ENCODE peak calls at places on chromosomes 2 and 18, in five cellular contexts. K is tibial nerve, T is stomach, C is endothelial cell of umbilical vein, P is Peyer's patch. U is an unnamed sample.

GRCh38 chr2:159035790-159036411 is 67.5 kb downstream of the TANC1 start:
- DNase-seq in K (no peak), T (peak; percentile 32), C (peak; percentile 46), P (no peak), U (no peak)

GRCh38 chr2:229784791-229785190 is 70.4 kb upstream of the DNER start:
- DNase-seq in K (no peak), T (no peak), C (no peak), P (no peak), U (no peak)

GRCh38 chr2:61645911-61646310 is 107.8 kb upstream of the XPO1 start:
- DNase-seq in K (no peak), T (no peak), C (no peak), P (no peak), U (no peak)

GRCh38 chr18:10559566-10560456 is 34.0 kb downstream of the NAPG start:
- DNase-seq in K (no peak), T (no peak), C (peak; percentile 33), P (no peak), U (no peak)

GRCh38 chr18:48295586-48296311 is 113.4 kb downstream of the ZBTB7C start:
- DNase-seq in K (no peak), T (no peak), C (no peak), P (no peak), U (no peak)

GRCh38 chr2:24360963-24361330 is 611 bp upstream of the ITSN2 start:
- DNase-seq in K (no peak), T (no peak), C (no peak), P (peak; percentile 56), U (no peak)

GRCh38 chr18:46891742-46892214 is 25.5 kb downstream of the PIAS2 start:
- DNase-seq in K (no peak), T (no peak), C (no peak), P (no peak), U (no peak)

GRCh38 chr2:230330725-230331124 is 3.7 kb downstream of the SP140L start:
- DNase-seq in K (no peak), T (no peak), C (no peak), P (no peak), U (no peak)

GRCh38 chr2:162925595-162925994 is 87.0 kb upstream of the KCNH7 start:
- DNase-seq in K (no peak), T (no peak), C (no peak), P (no peak), U (no peak)

GRCh38 chr2:14197293-14197692 is 435.2 kb upstream of the LRATD1 start:
- DNase-seq in K (no peak), T (no peak), C (no peak), P (no peak), U (no peak)

GRCh38 chr2:129320288-129320687 is 659.2 kb upstream of the RAB6C start:
- DNase-seq in K (no peak), T (no peak), C (no peak), P (no peak), U (no peak)

GRCh38 chr2:129314120-129314519 is 665.3 kb upstream of the RAB6C start:
- DNase-seq in K (no peak), T (no peak), C (no peak), P (no peak), U (no peak)

GRCh38 chr2:129318581-129319421 is 660.7 kb upstream of the RAB6C start:
- DNase-seq in K (no peak), T (no peak), C (no peak), P (no peak), U (no peak)

GRCh38 chr2:129324349-129324748 is 655.1 kb upstream of the RAB6C start:
- DNase-seq in K (no peak), T (no peak), C (no peak), P (no peak), U (no peak)

DNA sequence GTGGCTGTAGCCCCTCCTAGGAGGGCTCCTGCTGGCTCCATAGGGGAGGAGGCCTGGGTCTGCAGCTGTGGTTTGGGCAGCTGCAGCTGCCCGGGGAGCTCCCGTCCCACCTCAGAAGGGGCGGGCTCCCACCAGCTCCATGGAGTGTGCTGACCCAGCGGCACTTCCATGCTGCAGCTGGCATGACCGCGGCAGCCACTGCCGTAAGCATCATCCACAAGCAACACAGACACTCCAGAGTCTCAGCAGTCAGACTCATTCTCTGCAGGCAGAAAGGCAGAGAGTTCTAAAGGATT is 660.1 kb upstream of the RAB6C start:
- DNase-seq in K (no peak), T (no peak), C (no peak), P (no peak), U (no peak)
- H3K4me3 ChIP-seq in K (no peak overlapping the region), T (no peak overlapping the region), C (no peak overlapping the region), P (no peak overlapping the region), U (no peak overlapping the region)

DNA sequence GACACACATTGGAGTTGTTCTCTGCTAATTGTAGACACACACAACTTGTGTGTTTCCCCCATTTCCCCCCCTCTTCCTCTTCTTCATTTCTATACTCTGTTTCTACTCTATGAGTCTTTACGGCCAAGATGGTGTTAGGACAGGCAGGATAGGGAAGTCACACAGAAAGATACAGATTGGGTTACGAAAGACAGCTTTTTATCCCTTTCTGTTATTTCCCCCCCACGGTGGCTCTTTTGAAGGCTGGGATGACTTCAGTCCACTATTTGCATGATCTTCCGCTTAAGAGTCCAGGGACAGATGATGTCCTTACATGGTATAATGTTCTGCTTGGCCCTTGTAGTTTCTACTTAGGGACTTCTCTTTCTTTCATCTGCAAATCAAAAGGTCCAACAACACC is 1.6 kb upstream of the EMILIN2 start:
- DNase-seq in K (no peak), T (no peak), C (no peak), P (no peak), U (no peak)
- H3K27me3 ChIP-seq in K (peaks cover 27% of the 10 kb centered on the region), T (peaks cover 35% of the 10 kb centered on the region), C (peaks cover 66% of the 10 kb centered on the region), P (peaks cover 12% of the 10 kb centered on the region), U (peaks cover 6% of the 10 kb centered on the region)

GRCh38 chr2:33134086-33134763 is 187.5 kb downstream of the LTBP1 start:
- DNase-seq in K (peak; percentile 45), T (peak; percentile 28), C (peak; percentile 72), P (peak; percentile 17), U (no peak)

GRCh38 chr2:33134764-33135560 is 188.2 kb downstream of the LTBP1 start:
- DNase-seq in K (no peak), T (no peak), C (peak; percentile 36), P (no peak), U (no peak)

GRCh38 chr2:33136056-33136455 is 189.3 kb downstream of the LTBP1 start:
- DNase-seq in K (no peak), T (no peak), C (peak; percentile 64), P (no peak), U (no peak)

GRCh38 chr2:33136570-33136969 is 189.8 kb downstream of the LTBP1 start:
- DNase-seq in K (no peak), T (no peak), C (peak; percentile 62), P (no peak), U (no peak)

DNA sequence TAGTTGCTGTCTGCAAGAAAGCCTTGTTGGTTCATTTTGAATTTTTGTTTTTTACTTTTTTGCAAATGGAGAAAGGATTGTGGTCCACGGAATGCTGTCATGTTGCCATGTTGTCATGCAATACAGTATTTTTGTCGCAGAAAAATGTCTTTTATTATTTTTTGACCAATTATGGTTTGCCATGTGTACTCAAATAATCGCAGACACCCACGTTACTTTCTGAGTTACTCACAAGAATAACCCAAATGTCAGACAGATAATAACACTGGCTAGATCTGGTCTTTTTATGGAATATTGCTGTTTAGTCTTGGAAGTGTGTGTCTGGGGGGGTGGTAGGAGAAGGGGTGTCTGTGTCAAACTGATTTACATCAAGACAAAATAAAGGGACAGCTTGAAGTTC is 188.9 kb downstream of the LTBP1 start:
- DNase-seq in K (no peak), T (no peak), C (no peak), P (no peak), U (no peak)
- H3K4me3 ChIP-seq in K (peak overlapping the region; percentile 32), T (peak overlapping the region; percentile 43), C (no peak overlapping the region), P (peak overlapping the region; percentile 41), U (no peak overlapping the region)

GRCh38 chr2:149119358-149119757 is 80.9 kb downstream of the LYPD6B start:
- DNase-seq in K (no peak), T (no peak), C (no peak), P (no peak), U (no peak)
- H3K27me3 ChIP-seq in K (no peaks in the 10 kb centered on the region), T (no peaks in the 10 kb centered on the region), C (no peaks in the 10 kb centered on the region), P (no peaks in the 10 kb centered on the region), U (no peaks in the 10 kb centered on the region)

GRCh38 chr2:102737435-102737834 is 24.4 kb upstream of the TMEM182 start:
- DNase-seq in K (no peak), T (no peak), C (no peak), P (no peak), U (no peak)
- H3K4me3 ChIP-seq in K (peak overlapping the region; percentile 96), T (peak overlapping the region; percentile 83), C (no peak overlapping the region), P (peak overlapping the region; percentile 89), U (peak overlapping the region; percentile 94)

DNA sequence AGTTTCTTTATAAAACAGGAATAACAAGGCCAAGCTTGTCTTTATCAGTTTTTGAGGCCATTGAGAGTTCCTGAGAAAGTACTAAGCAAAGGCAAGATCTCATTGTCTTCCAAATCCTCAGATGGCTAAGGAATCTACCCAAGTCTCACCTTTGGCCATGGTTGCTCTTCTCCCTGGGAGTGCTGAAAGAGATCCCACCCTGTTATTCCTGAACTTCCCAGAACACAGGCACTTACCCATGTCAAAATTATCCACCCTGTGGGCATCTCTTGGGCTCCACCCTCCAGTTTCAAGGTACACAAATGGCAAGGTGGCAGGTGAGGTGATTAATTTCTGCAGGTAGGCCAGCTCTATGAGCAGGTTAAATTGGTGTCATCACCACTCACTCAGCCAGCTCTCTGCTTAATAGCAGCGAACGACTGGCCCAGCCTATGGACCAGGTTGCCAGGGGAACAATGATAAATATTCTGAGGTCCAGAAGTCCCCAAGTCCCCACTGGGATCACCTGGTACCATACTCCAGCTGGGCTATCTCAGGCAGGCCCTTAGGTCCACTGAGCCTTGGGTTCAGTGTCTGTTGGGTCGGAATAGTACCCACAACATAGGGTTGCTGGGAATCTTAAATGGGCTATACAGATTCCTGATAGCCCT is 2.3 kb upstream of the SPRED2 start:
- DNase-seq in K (no peak), T (no peak), C (no peak), P (no peak), U (no peak)
- H3K27me3 ChIP-seq in K (no peaks in the 10 kb centered on the region), T (no peaks in the 10 kb centered on the region), C (peaks cover 38% of the 10 kb centered on the region), P (no peaks in the 10 kb centered on the region), U (peaks cover 36% of the 10 kb centered on the region)

DNA sequence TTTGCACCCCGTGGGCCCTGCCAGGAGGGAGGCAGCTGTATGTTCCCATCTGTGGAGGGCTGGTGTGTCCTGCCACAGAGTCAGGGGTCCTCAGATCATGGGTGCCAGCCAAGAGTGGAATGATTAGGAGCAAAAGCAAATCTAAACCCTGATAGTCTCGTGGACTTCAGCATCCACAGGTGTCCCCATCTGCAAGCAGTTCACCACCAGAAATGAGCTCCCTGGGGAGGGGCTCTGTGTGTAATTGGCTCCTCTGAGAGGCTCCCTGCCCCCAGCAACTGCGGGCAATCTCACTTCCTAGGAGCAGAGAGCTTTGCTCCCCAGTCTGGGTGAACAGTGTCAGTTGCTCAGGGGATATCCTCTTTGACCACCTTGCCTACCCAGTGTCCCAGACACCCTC is 78.1 kb downstream of the HNRNPLL start:
- DNase-seq in K (no peak), T (no peak), C (no peak), P (no peak), U (no peak)
- H3K4me3 ChIP-seq in K (no peak overlapping the region), T (no peak overlapping the region), C (no peak overlapping the region), P (no peak overlapping the region), U (no peak overlapping the region)

DNA sequence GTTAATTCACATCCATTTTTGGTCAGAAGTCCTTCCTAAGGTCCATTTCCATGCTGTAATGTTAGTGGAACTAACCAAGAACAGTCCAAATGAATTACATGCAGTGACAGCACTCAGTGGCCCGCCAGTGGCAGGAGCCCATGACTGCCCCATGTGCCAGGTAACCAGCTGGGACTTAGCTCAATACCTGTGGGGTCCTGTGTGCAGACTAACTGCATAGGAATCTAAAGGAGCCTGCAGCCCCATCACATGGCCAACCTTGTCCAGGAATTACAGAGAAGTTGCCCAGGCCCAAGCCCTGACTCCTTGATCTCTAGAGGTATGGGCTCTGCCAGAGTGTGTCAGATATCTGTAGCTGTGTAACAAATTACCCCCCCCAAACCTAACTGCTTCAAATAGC is 35.4 kb upstream of the GPR17 start:
- DNase-seq in K (no peak), T (no peak), C (no peak), P (no peak), U (no peak)
- H3K27me3 ChIP-seq in K (no peaks in the 10 kb centered on the region), T (no peaks in the 10 kb centered on the region), C (peaks cover 5% of the 10 kb centered on the region), P (no peaks in the 10 kb centered on the region), U (no peaks in the 10 kb centered on the region)